ENCODE peak calls at places on chromosome 3, in seven cellular contexts. P is GM10248, F is HFFc6, X is upper lobe of left lung, A is mucosa of descending colon, E is AG09319, L is IMR-90. D is an unnamed sample.

GRCh38 chr3:62113092-62113491 is 260.3 kb downstream of the FEZF2 start:
- DNase-seq in P (no peak), F (no peak), X (no peak), A (no peak), E (no peak), L (no peak), D (no peak)

GRCh38 chr3:96319176-96319575 is 495.2 kb upstream of the EPHA6 start:
- DNase-seq in P (no peak), F (no peak), X (no peak), A (no peak), E (no peak), L (no peak), D (no peak)

GRCh38 chr3:124117486-124117885 is 125.6 kb upstream of the ROPN1 start:
- DNase-seq in P (no peak), F (peak), X (no peak), A (no peak), E (no peak), L (peak), D (no peak)

GRCh38 chr3:197567900-197568685 is 12.3 kb upstream of the BDH1 start:
- DNase-seq in P (no peak), F (no peak), X (no peak), A (no peak), E (no peak), L (no peak), D (no peak)

GRCh38 chr3:152910966-152911365 is 76.0 kb downstream of the P2RY1 start:
- DNase-seq in P (no peak), F (no peak), X (no peak), A (no peak), E (no peak), L (no peak), D (no peak)

GRCh38 chr3:7630925-7631324 is 770.0 kb downstream of the GRM7 start:
- DNase-seq in P (no peak), F (no peak), X (no peak), A (peak), E (no peak), L (no peak), D (no peak)

GRCh38 chr3:177150970-177151627 is 46.2 kb downstream of the TBL1XR1 start:
- DNase-seq in P (no peak), F (peak), X (no peak), A (no peak), E (peak), L (peak), D (no peak)

GRCh38 chr3:153901152-153901551 is 220.0 kb upstream of the ARHGEF26 start:
- DNase-seq in P (no peak), F (no peak), X (no peak), A (no peak), E (no peak), L (no peak), D (no peak)

GRCh38 chr3:99760602-99761001 is 57.1 kb upstream of the CMSS1 start:
- DNase-seq in P (no peak), F (no peak), X (no peak), A (no peak), E (no peak), L (peak), D (no peak)

GRCh38 chr3:120772081-120772480 is 29.5 kb downstream of the GTF2E1 start:
- DNase-seq in P (no peak), F (no peak), X (no peak), A (no peak), E (no peak), L (no peak), D (no peak)

GRCh38 chr3:82715091-82715856 is 953.8 kb upstream of the GBE1 start:
- DNase-seq in P (no peak), F (no peak), X (no peak), A (no peak), E (no peak), L (no peak), D (no peak)

GRCh38 chr3:35484939-35485605 is 154.3 kb upstream of the ARPP21 start:
- DNase-seq in P (no peak), F (no peak), X (no peak), A (no peak), E (no peak), L (no peak), D (no peak)

GRCh38 chr3:150741497-150742140 is 21.4 kb downstream of the SIAH2 start:
- DNase-seq in P (no peak), F (no peak), X (no peak), A (no peak), E (no peak), L (no peak), D (no peak)

GRCh38 chr3:157586293-157586692 is 83.1 kb upstream of the VEPH1 start:
- DNase-seq in P (no peak), F (no peak), X (no peak), A (no peak), E (no peak), L (no peak), D (no peak)

GRCh38 chr3:73401058-73401457 is 223.7 kb downstream of the PDZRN3 start:
- DNase-seq in P (no peak), F (peak), X (no peak), A (no peak), E (no peak), L (peak), D (no peak)

GRCh38 chr3:149465351-149465883 is 9.1 kb upstream of the TM4SF4 start:
- DNase-seq in P (no peak), F (no peak), X (no peak), A (no peak), E (no peak), L (no peak), D (no peak)

GRCh38 chr3:140243536-140243935 is 308.6 kb downstream of the CLSTN2 start:
- DNase-seq in P (no peak), F (no peak), X (no peak), A (no peak), E (no peak), L (no peak), D (no peak)

GRCh38 chr3:24951186-24951585 is 456.5 kb upstream of the THRB start:
- DNase-seq in P (no peak), F (no peak), X (no peak), A (no peak), E (no peak), L (no peak), D (no peak)

GRCh38 chr3:134148534-134148933 is 102.1 kb downstream of the RYK start:
- DNase-seq in P (no peak), F (no peak), X (no peak), A (no peak), E (no peak), L (peak), D (no peak)

GRCh38 chr3:196135693-196136639 is 54.1 kb upstream of the TFRC start:
- DNase-seq in P (no peak), F (no peak), X (peak), A (no peak), E (no peak), L (no peak), D (no peak)

GRCh38 chr3:72375237-72376154 is 472.7 kb downstream of the SHQ1 start:
- DNase-seq in P (peak), F (no peak), X (no peak), A (no peak), E (no peak), L (no peak), D (no peak)

GRCh38 chr3:63644212-63644777 is 8.2 kb upstream of the SNTN start:
- DNase-seq in P (no peak), F (no peak), X (no peak), A (no peak), E (no peak), L (no peak), D (no peak)

GRCh38 chr3:151282921-151283320 is 4.6 kb upstream of the P2RY14 start:
- DNase-seq in P (peak), F (peak), X (no peak), A (no peak), E (no peak), L (peak), D (no peak)

DNA sequence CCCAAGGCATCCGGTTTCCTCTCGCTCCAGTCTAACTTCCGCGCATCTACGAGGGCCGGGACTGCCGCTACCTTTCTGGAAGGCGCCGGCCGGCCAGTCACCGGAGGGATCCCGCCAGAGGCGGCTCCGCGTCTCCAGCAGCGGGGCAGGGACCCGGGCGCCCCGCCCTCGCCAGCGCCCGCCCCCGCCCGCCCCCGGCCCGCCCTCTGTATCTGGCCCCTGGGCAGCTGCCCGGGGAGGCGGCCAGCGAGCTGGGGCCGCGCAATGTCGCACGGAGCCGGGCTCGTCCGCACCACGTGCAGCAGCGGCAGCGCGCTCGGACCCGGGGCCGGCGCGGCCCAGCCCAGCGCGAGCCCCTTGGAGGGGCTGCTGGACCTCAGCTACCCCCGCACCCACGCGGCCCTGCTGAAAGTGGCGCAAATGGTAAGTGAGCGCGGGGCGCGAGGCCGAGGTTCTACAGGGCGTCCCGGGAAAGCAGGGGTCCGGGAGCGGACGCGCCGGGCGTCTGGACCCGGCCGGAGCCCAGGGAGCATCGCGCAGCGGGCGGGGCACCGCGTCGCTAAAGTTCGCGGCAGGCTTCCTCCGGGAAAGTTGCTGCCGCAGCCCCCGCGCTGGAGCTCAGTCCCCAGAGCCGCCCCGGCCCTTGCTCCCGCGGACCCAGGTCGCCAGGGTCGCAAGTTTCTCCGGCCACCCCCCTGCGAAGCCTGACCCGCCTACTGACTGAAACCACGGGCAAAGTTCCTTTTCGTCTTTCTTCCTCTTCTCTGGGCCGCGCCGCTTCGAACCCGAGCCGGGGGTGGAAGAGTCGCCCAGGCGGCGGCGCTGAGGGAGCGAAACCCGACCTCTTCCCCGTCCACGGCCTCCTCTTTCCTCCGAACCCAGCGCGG is at the start of gene CMTM7:
- DNase-seq in P (peak), F (peak), X (peak), A (peak), E (no peak), L (peak), D (peak)
- TF ChIP-seq CTCF in P (peak), F (no peak), X (no peak), A (no peak), E (peak), L (no peak), D (no peak)

DNA sequence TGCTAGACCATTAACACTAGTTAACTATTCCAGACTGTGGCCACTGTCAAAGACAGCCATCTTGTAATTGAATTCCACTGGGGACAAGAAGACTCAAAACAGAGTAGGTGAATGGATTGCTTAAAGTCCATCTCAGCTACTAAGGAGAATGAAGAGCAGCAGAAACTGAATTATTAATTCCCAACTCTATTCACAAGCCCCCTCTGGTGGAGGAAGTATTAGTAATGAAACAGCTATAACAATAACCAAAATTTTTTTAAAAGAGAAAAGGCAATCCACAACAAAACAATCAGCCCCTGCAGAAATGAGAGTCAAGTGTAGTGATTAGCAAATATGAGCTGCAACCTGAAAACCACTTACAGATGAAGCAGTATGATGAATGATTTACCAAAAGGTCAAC is 302.8 kb downstream of the FHIT start:
- DNase-seq in P (no peak), F (peak), X (no peak), A (no peak), E (no peak), L (no peak), D (no peak)
- TF ChIP-seq CTCF in P (no peak), F (peak), X (no peak), A (no peak), E (peak), L (peak), D (no peak)

DNA sequence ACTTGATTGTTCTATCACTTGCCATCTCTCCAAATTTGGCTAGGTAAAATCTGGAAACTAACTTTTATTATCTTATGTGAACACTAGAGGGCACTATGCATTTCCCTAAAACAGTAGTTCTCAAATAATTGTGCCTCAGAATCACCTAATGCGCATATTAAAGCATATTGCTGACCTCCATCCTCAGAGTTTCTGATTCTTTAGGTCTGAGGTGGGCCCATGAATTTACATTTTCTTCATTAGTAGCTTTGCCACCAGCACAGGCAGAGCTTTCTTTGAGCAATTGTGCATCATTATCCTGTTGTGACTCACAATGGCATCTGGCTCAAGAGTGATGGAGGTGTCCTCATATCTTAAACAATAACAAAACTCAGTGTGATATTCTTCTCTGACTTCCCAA is 17.5 kb upstream of the BCHE start:
- DNase-seq in P (peak), F (no peak), X (no peak), A (no peak), E (no peak), L (no peak), D (no peak)
- TF ChIP-seq CTCF in P (peak), F (peak), X (peak), A (peak), E (peak), L (peak), D (peak)

GRCh38 chr3:131550562-131551188 is 47.9 kb upstream of the MRPL3 start:
- DNase-seq in P (no peak), F (no peak), X (no peak), A (no peak), E (no peak), L (no peak), D (no peak)

GRCh38 chr3:131551761-131552160 is 49.0 kb upstream of the MRPL3 start:
- DNase-seq in P (no peak), F (no peak), X (no peak), A (no peak), E (no peak), L (no peak), D (no peak)

GRCh38 chr3:131553495-131554247 is 50.9 kb upstream of the MRPL3 start:
- DNase-seq in P (peak), F (no peak), X (no peak), A (no peak), E (no peak), L (no peak), D (no peak)

GRCh38 chr3:131547585-131547984 is 44.8 kb upstream of the MRPL3 start:
- DNase-seq in P (no peak), F (no peak), X (no peak), A (no peak), E (no peak), L (no peak), D (no peak)

DNA sequence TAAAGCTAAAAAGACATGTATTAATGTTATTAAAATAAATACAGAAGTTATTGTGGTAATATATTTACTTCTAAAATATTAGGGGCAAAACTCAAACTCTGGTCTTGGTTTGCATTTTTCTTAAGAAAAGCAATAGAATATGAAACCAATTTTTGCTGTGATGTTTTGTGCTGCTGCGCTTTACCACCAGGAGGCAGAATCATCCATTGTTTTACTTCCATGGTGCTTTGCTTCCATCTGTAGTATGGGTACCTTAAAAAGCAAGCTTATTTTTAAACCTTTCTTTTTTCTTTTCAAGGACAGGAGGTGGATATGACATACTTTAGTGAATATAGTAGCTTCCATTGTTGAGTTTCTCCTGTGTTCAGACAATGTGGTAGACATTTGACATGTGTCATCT is 46.6 kb upstream of the MRPL3 start:
- DNase-seq in P (no peak), F (no peak), X (no peak), A (no peak), E (no peak), L (no peak), D (no peak)
- TF ChIP-seq CTCF in P (peak), F (peak), X (no peak), A (no peak), E (peak), L (peak), D (no peak)

GRCh38 chr3:115659861-115660260 is 36.6 kb downstream of the GAP43 start:
- DNase-seq in P (no peak), F (no peak), X (no peak), A (no peak), E (no peak), L (peak), D (no peak)
- TF ChIP-seq CTCF in P (no peak), F (no peak), X (no peak), A (no peak), E (no peak), L (no peak), D (no peak)

DNA sequence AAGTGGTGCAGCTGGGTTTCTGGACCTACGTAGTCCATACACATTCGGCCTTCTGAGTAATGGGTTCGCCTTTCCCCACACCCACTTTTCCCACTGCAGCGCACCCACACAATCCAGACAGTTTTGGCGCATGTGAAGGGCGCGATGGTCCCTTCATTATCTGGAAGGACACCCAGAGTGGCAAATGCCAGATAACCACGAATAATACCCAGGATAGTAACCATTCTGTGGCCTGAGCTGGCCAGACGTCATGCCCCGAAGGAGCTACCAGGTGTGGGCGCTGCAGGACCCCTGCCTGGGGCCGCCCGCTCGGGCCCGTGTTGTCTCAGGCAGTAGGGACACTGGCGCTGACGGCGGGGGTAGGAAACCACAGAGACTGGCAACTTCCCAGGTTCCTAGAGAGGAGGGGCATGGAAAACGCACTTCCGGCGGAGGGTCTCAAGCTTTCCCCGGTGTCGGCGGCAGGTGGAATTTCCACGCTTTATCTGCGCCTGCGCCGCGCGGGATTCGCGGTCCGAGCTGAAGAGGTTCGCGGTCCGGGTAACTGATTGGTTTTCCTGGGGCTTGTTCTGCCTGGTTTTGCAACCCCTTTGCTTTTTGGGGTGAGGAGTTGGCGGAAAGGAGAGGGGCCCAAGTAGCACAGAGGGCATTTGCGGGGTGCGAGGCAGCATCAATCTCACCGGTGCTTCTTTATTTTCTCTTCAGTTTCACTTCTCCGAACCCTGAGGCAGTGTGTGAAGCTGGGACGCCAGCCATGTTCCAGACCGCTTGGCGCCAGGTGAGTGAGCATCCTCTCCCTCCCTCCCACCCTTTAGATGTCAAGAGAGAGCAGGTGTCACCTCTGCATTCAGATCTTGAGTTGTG is at the start of gene ZNF620:
- DNase-seq in P (peak), F (no peak), X (peak), A (peak), E (no peak), L (peak), D (peak)
- TF ChIP-seq CTCF in P (peak), F (peak), X (no peak), A (no peak), E (peak), L (no peak), D (peak)

D was measured in natural killer cell.